ENCODE peak calls at places on chromosomes 1 and 21, in eight cellular contexts. T, V, N, E, B, I, Q and K are unnamed samples.

GRCh38 chr21:42566524-42567180 is 53.0 kb downstream of the SLC37A1 start:
- DNase-seq in T (no peak), V (no peak), N (no peak), E (peak), B (no peak), I (peak), Q (no peak), K (peak)

GRCh38 chr1:58620259-58620658 is 43.2 kb upstream of the TACSTD2 start:
- DNase-seq in T (no peak), V (no peak), N (no peak), E (no peak), B (peak), I (no peak), Q (no peak), K (no peak)

GRCh38 chr1:172551279-172551678 is 18.3 kb downstream of the SUCO start:
- DNase-seq in T (no peak), V (no peak), N (no peak), E (no peak), B (no peak), I (no peak), Q (no peak), K (no peak)

GRCh38 chr1:209651148-209651547 is 1.1 kb downstream of the LAMB3 start:
- DNase-seq in T (peak), V (peak), N (peak), E (no peak), B (peak), I (no peak), Q (peak), K (no peak)

GRCh38 chr1:37606481-37607263 is 10.9 kb upstream of the GNL2 start:
- DNase-seq in T (no peak), V (peak), N (no peak), E (no peak), B (no peak), I (no peak), Q (no peak), K (no peak)

GRCh38 chr1:171142451-171143121 is 42.5 kb upstream of the FMO2 start:
- DNase-seq in T (no peak), V (peak), N (peak), E (no peak), B (peak), I (peak), Q (no peak), K (peak)

GRCh38 chr1:25090707-25091422 is 141.4 kb downstream of the SYF2 start:
- DNase-seq in T (no peak), V (no peak), N (no peak), E (no peak), B (no peak), I (no peak), Q (no peak), K (no peak)

GRCh38 chr1:234970731-234971476 is 157.7 kb downstream of the TOMM20 start:
- DNase-seq in T (no peak), V (peak), N (peak), E (peak), B (peak), I (peak), Q (no peak), K (peak)

GRCh38 chr1:1331068-1331965 is at the start of gene TAS1R3:
- DNase-seq in T (no peak), V (no peak), N (no peak), E (peak), B (no peak), I (no peak), Q (no peak), K (no peak)

GRCh38 chr1:181558416-181558815 is 75.1 kb downstream of the CACNA1E start:
- DNase-seq in T (no peak), V (no peak), N (no peak), E (no peak), B (no peak), I (no peak), Q (no peak), K (no peak)

GRCh38 chr1:109818351-109819325 is 54.9 kb upstream of the EPS8L3 start:
- DNase-seq in T (peak), V (no peak), N (no peak), E (no peak), B (no peak), I (no peak), Q (no peak), K (no peak)

GRCh38 chr1:81231729-81232038 is 569.0 kb upstream of the ADGRL2 start:
- DNase-seq in T (no peak), V (peak), N (no peak), E (no peak), B (no peak), I (no peak), Q (no peak), K (no peak)

GRCh38 chr1:62364726-62365125 is 45.5 kb upstream of the KANK4 start:
- DNase-seq in T (no peak), V (no peak), N (no peak), E (no peak), B (no peak), I (no peak), Q (no peak), K (no peak)

GRCh38 chr1:100622506-100622905 is 84.6 kb downstream of the GPR88 start:
- DNase-seq in T (no peak), V (no peak), N (no peak), E (no peak), B (no peak), I (no peak), Q (no peak), K (no peak)

GRCh38 chr1:8329858-8330257 is 11.9 kb downstream of the SLC45A1 start:
- DNase-seq in T (no peak), V (no peak), N (no peak), E (no peak), B (no peak), I (no peak), Q (no peak), K (no peak)

GRCh38 chr1:174659823-174660222 is 212.1 kb downstream of the GPR52 start:
- DNase-seq in T (no peak), V (peak), N (no peak), E (no peak), B (no peak), I (no peak), Q (no peak), K (no peak)

GRCh38 chr1:145988773-145989172 is 7.6 kb downstream of the TXNIP start:
- DNase-seq in T (no peak), V (no peak), N (no peak), E (peak), B (no peak), I (no peak), Q (no peak), K (peak)

DNA sequence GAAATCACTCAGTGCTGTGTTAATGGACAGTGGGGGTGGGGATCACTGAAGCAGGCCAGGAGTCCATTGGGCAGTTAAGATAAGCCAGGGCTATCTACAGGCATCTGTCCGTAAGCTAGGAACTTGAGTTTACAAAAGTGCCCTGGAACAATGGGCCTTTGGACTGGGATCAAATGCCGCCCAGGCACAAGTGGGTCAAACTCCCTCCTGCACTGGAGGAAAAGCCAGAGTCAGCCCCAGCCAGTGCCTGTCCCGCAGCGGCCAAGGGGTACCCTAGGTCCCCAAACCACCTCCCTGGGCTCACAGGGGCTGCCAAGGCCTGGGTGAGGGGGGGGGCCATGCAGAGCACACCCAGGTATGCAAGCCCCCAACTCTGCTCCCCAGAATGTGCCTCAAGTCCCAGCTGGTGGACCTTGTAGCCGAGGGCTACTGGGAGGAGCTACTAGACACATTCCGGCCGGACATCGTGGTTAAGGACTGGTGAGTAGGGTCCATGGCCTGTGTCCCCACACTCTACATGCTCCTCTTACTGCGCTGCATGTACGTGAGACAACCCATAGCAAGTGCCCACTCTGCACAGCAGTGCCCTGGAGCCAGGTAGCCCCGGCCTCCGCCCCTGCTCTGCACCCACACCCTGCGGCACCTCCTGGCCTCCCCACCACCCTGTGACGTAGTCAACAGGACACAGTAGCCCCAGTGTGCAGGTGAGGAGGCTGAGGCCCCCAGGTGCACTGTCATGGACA is 7.7 kb downstream of the FBXO6 start:
- DNase-seq in T (peak), V (no peak), N (no peak), E (no peak), B (no peak), I (no peak), Q (no peak), K (no peak)
- TF ChIP-seq POLR2A in T (peak), V (no peak), N (no peak), E (no peak), B (no peak), I (no peak), Q (no peak), K (no peak)

DNA sequence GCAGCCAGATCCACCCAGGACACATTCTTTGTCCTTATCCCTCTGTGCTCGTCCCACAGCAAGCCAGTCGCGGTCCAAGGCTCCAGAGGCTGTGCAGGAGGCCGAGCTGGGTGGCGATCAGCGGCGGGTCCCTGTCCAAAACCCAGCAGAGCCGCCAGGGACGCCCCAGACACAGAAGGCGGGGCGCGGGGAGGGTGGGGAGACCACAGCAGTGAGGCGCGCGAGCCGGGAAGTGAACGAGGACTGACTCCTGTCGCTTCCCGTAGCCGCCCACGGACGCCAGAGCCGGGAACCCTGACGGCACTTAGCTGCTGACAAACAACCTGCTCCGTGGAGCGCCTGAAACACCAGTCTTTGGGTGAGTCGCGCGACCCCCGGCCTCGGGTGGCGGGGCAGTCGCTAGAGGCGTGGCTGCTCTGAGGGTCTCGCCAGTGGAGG is at the start of gene LGALS8:
- DNase-seq in T (peak), V (peak), N (peak), E (peak), B (peak), I (peak), Q (peak), K (peak)
- TF ChIP-seq POLR2A in T (peak), V (peak), N (peak), E (peak), B (peak), I (peak), Q (peak), K (no peak)

DNA sequence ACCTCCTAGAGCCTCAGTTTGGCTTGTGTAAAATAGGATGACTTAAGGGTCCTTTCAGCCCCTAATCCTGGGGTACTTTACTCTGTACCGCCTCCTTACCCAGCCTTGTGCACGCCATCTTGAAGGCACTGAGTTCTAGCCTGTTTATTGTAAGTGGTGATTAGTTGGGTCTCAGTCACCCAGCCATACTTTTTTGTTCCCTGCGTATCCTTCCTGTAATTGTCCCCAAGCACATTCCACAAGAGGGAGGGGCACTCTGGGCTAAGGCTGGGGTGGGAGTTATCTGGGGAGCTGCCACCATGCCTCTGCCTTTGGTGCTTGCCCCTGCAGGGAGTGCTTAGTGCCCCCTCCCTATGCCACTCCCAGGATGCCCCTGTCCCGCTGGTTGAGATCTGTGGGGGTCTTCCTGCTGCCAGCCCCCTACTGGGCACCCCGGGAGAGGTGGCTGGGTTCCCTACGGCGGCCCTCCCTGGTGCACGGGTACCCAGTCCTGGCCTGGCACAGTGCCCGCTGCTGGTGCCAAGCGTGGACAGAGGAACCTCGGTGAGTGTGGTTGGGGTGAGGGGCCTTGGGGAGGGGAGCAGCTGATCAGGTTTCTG is 856 bp downstream of the FDPS start:
- DNase-seq in T (peak), V (no peak), N (peak), E (no peak), B (peak), I (peak), Q (peak), K (no peak)
- TF ChIP-seq POLR2A in T (no peak), V (no peak), N (peak), E (no peak), B (no peak), I (no peak), Q (no peak), K (no peak)

DNA sequence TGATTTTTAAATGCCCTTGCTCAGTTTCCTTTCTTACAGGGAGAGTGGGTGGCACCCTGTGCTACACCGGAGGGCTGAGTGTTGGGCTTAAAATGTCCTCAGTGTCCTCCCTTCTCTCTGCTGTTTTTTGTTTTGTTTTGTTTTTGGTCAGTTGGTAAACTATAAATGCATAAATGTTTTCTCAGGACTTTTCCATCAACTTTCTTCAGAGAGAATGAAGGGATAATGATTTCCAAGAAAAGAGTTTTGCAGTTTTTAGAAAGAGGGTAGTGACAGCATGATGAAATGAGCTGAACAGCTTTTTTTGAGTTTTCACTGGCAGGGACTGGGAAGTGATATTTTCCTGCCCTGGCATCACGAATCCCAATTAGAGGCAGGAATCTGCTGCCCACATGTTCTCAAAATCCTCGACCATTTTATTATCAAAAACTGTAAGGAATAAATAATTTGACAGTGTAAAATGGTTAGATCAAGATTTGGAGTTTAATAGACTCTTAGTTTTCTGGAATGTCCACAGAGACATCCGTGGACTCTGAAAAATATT is 15.2 kb downstream of the LAMC1 start:
- DNase-seq in T (no peak), V (no peak), N (no peak), E (no peak), B (no peak), I (no peak), Q (no peak), K (no peak)
- TF ChIP-seq POLR2A in T (no peak), V (no peak), N (no peak), E (no peak), B (no peak), I (no peak), Q (no peak), K (no peak)

GRCh38 chr1:40067023-40067422 is 26.5 kb downstream of the CAP1 start:
- DNase-seq in T (no peak), V (peak), N (no peak), E (no peak), B (no peak), I (no peak), Q (no peak), K (no peak)
- TF ChIP-seq POLR2A in T (no peak), V (no peak), N (no peak), E (no peak), B (no peak), I (no peak), Q (no peak), K (no peak)

GRCh38 chr21:33641339-33642026 is at the start of gene CRYZL1:
- DNase-seq in T (peak), V (peak), N (peak), E (peak), B (peak), I (peak), Q (peak), K (peak)
- TF ChIP-seq POLR2A in T (peak), V (peak), N (peak), E (peak), B (peak), I (peak), Q (peak), K (no peak)

GRCh38 chr1:149885364-149886111 is 13.8 kb upstream of the BOLA1 start:
- DNase-seq in T (peak), V (peak), N (peak), E (peak), B (peak), I (peak), Q (peak), K (peak)
- TF ChIP-seq POLR2A in T (peak), V (peak), N (peak), E (peak), B (peak), I (peak), Q (peak), K (peak)